ENCODE peak calls at places on chromosomes 12 and 14, in ten cellular contexts. C is ovary; V is fibroblast of lung; E is CD8-positive, alpha-beta T cell; U is mesendoderm; K is CD4-positive, CD25-positive, alpha-beta regulatory T cell; H is transverse colon; W is CD8-positive, alpha-beta memory T cell; Y is IMR-90; L is Peyer's patch. P is an unnamed sample. For H3K36me3 and H3K4me1, the result is how much of the 10 kb centered on the place peaks cover.

GRCh38 chr12:67890726-67891125 is 98.5 kb upstream of the IFNG-AS1 start:
- DNase-seq in C (no peak), V (no peak), E (no peak), U (no peak), K (no peak), H (no peak), W (no peak), Y (no peak), L (no peak), P (no peak)

GRCh38 chr12:69442894-69443293 is 27.3 kb upstream of the FRS2 start:
- DNase-seq in C (no peak), V (peak), E (no peak), U (peak), K (no peak), H (no peak), W (no peak), Y (peak), L (no peak), P (no peak)

GRCh38 chr14:55579724-55580400 is at the start of gene KTN1:
- DNase-seq in C (peak), V (peak), E (peak), U (peak), K (peak), H (peak), W (peak), Y (peak), L (peak), P (peak)

GRCh38 chr12:78120866-78121590 is 290.3 kb downstream of the NAV3 start:
- DNase-seq in C (no peak), V (peak), E (no peak), U (no peak), K (no peak), H (no peak), W (no peak), Y (peak), L (no peak), P (no peak)

GRCh38 chr14:56262530-56262929 is 144.3 kb downstream of the PELI2 start:
- DNase-seq in C (no peak), V (no peak), E (no peak), U (no peak), K (no peak), H (no peak), W (no peak), Y (no peak), L (no peak), P (no peak)

GRCh38 chr12:120771097-120771496 is 45.5 kb downstream of the ACADS start:
- DNase-seq in C (no peak), V (no peak), E (no peak), U (no peak), K (no peak), H (no peak), W (no peak), Y (no peak), L (no peak), P (no peak)

GRCh38 chr12:97404549-97404948 is 58.1 kb upstream of the RMST start:
- DNase-seq in C (no peak), V (peak), E (no peak), U (peak), K (no peak), H (no peak), W (no peak), Y (peak), L (no peak), P (no peak)

GRCh38 chr12:22443379-22444316 is 100.7 kb downstream of the C2CD5 start:
- DNase-seq in C (peak), V (peak), E (peak), U (peak), K (peak), H (peak), W (peak), Y (peak), L (peak), P (peak)

GRCh38 chr14:21097616-21098133 is 780 bp downstream of the ZNF219 start:
- DNase-seq in C (peak), V (no peak), E (no peak), U (peak), K (no peak), H (peak), W (no peak), Y (no peak), L (peak), P (peak)

GRCh38 chr12:117472983-117473382 is 111.6 kb upstream of the NOS1 start:
- DNase-seq in C (no peak), V (no peak), E (no peak), U (peak), K (no peak), H (no peak), W (no peak), Y (no peak), L (no peak), P (no peak)

GRCh38 chr12:2633825-2634200 is 161.0 kb upstream of the FKBP4 start:
- DNase-seq in C (no peak), V (no peak), E (no peak), U (no peak), K (no peak), H (peak), W (no peak), Y (no peak), L (no peak), P (no peak)

GRCh38 chr14:39376671-39377403 is 55.4 kb downstream of the FBXO33 start:
- DNase-seq in C (no peak), V (peak), E (no peak), U (peak), K (no peak), H (no peak), W (no peak), Y (peak), L (no peak), P (no peak)

GRCh38 chr14:35121026-35121886 is 534 bp downstream of the PPP2R3C start:
- DNase-seq in C (no peak), V (peak), E (no peak), U (no peak), K (no peak), H (peak), W (no peak), Y (no peak), L (peak), P (no peak)

GRCh38 chr14:21612324-21612723 is 22.4 kb downstream of the OR10G2 start:
- DNase-seq in C (no peak), V (no peak), E (no peak), U (peak), K (no peak), H (no peak), W (no peak), Y (no peak), L (no peak), P (no peak)

DNA sequence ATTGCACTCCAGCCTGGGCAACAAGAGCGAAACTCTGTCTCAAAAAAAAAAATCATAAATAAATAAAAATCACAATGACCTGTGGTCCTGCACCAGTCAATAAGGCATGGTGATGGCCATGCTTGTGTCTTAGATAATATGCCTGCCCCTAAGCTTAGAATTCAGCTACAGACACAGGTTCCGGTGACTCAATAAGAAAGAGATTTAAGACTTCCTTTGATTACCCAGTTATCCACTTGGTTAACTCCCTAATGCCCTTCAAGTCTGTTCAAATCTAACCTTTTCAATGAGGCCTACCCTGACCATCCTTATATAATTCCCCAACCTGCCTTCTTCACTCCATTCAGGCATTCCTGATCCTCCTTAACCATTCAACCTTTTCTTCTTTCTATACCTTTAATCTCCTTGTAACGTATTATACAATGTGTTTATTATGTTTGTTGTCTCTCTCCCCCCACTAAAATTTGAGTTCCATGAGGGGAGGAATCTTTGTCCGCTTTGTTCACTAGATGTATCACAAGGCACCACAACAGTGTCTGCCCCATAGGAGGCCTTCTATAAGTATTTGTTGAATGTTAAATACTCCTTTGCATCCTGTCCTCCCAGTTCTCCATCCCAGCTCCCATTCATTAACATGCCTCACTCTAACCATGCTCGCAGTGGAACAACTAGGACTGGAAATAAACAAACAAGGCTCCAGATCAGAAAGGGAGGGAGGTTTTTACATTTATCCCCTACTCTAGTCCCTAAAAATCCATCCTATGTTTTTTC is 8.9 kb downstream of the MAP4K5 start:
- DNase-seq in C (no peak), V (no peak), E (no peak), U (no peak), K (no peak), H (no peak), W (no peak), Y (no peak), L (no peak), P (no peak)
- H3K4me3 ChIP-seq in C (no peak), V (no peak), E (no peak), U (no peak), K (no peak), H (no peak), W (no peak), Y (no peak), L (no peak), P (no peak)

GRCh38 chr12:96256672-96257361 is 62.6 kb downstream of the ELK3 start:
- DNase-seq in C (no peak), V (no peak), E (no peak), U (peak), K (no peak), H (no peak), W (no peak), Y (no peak), L (no peak), P (no peak)

GRCh38 chr12:96260644-96261043 is 66.5 kb downstream of the ELK3 start:
- DNase-seq in C (no peak), V (no peak), E (no peak), U (no peak), K (no peak), H (no peak), W (no peak), Y (no peak), L (no peak), P (no peak)

GRCh38 chr12:96258451-96258933 is 64.3 kb downstream of the ELK3 start:
- DNase-seq in C (no peak), V (peak), E (no peak), U (peak), K (peak), H (no peak), W (no peak), Y (peak), L (no peak), P (peak)

GRCh38 chr12:96255077-96255476 is 60.9 kb downstream of the ELK3 start:
- DNase-seq in C (no peak), V (peak), E (no peak), U (peak), K (no peak), H (peak), W (no peak), Y (peak), L (peak), P (peak)

GRCh38 chr12:96257550-96258392 is 63.6 kb downstream of the ELK3 start:
- DNase-seq in C (no peak), V (no peak), E (no peak), U (no peak), K (no peak), H (no peak), W (no peak), Y (peak), L (no peak), P (no peak)
- H3K36me3 ChIP-seq in C (under half), V (under half), E (under half), U (under half), K (under half), H (under half), W (under half), Y (under half), L (under half), P (under half)

GRCh38 chr14:102817318-102817717 is 40.1 kb downstream of the TRAF3 start:
- DNase-seq in C (no peak), V (no peak), E (no peak), U (no peak), K (no peak), H (no peak), W (no peak), Y (no peak), L (no peak), P (no peak)
- H3K4me1 ChIP-seq in C (under half), V (under half), E (under half), U (under half), K (half or more), H (under half), W (under half), Y (under half), L (under half), P (under half)

GRCh38 chr12:30923057-30923456 is 3.5 kb upstream of the TSPAN11 start:
- DNase-seq in C (no peak), V (no peak), E (no peak), U (no peak), K (no peak), H (no peak), W (no peak), Y (no peak), L (no peak), P (no peak)

GRCh38 chr12:30925607-30926242 is 823 bp upstream of the TSPAN11 start:
- DNase-seq in C (no peak), V (no peak), E (no peak), U (peak), K (no peak), H (no peak), W (no peak), Y (no peak), L (no peak), P (no peak)

GRCh38 chr12:30928356-30929264 is 2.1 kb downstream of the TSPAN11 start:
- DNase-seq in C (no peak), V (no peak), E (no peak), U (no peak), K (no peak), H (no peak), W (no peak), Y (no peak), L (no peak), P (no peak)

GRCh38 chr12:30927210-30927576 is 645 bp downstream of the TSPAN11 start:
- DNase-seq in C (no peak), V (no peak), E (no peak), U (no peak), K (no peak), H (no peak), W (no peak), Y (no peak), L (no peak), P (peak)

DNA sequence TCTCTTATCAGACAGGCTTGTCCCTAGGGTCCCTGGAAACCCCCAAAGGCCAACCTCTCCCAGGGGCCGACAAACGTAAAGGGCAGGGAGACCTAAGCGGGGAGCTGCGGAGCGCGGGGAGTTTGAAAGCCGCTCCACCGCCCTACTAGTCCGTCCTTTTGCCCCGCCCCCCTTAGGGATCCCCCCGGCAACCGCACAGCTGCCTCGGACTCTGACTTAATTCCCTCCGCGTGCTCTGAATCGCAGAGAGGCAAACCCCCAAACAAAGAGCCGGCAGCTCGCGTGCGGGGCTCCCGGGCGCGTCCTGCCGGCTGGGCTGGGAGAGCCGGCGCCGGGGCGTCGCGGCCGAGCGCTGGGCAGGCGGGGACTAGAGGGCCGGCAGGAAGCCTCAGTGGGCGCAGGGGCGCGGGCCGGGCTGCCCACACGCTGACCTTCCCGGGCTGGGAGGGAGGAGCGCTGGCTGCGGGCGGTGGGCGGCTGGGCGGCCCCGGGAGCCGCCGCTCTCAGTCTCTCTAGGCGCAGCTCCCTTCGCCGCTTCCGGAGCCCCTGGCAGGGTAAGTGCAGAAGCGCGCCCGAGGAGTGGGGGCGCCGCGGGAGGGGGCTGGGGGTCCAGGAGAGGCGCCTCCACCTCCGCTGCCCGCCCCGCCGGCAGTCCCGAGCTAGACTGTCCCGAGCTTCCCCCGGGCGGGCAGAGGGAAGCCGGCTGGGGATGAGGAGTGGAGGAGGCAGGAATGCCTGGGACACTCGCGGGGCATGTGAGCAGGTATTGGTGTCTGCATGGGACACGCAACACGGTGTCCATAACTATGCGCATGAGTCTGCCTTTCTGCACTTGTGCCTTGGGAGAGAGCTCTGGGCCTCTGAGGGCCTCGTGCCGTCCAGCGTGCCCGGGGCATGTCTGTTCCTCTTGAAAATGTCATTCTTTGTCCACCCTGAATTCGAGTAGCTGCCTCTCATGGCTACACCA is at the start of gene TSPAN11:
- DNase-seq in C (no peak), V (peak), E (no peak), U (peak), K (no peak), H (no peak), W (no peak), Y (peak), L (no peak), P (no peak)
- H3K4me3 ChIP-seq in C (peak), V (no peak), E (no peak), U (peak), K (no peak), H (peak), W (no peak), Y (peak), L (peak), P (no peak)

GRCh38 chr12:122275459-122275858 is 9.2 kb upstream of the VPS33A start:
- DNase-seq in C (no peak), V (no peak), E (no peak), U (no peak), K (no peak), H (no peak), W (no peak), Y (no peak), L (no peak), P (no peak)

GRCh38 chr12:122282066-122282465 is 15.8 kb upstream of the VPS33A start:
- DNase-seq in C (no peak), V (peak), E (no peak), U (peak), K (no peak), H (no peak), W (no peak), Y (peak), L (no peak), P (no peak)

GRCh38 chr12:122276242-122276641 is 9.9 kb upstream of the VPS33A start:
- DNase-seq in C (no peak), V (no peak), E (no peak), U (no peak), K (no peak), H (no peak), W (no peak), Y (no peak), L (no peak), P (no peak)
- H3K36me3 ChIP-seq in C (under half), V (under half), E (under half), U (under half), K (half or more), H (under half), W (under half), Y (under half), L (under half), P (under half)

DNA sequence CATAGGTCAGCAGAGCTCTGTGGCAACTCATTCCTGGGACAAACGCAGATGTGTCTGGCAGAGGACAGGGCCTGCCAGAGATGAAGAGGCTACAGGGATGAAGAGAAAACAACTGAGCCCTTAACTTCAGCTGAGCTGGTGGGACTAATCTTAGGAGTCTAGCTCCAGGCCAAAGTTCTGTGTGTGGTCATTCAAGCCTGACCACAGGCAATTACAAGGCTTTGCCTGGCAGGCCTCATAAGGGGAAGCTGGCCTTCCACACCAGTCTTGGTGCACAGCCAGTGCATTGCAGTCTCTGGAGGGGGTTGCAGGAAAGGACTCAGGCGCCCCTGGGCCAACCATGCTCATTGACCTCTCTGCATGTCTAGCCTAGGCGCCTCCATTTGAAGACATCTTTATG is 127.6 kb upstream of the DAAM1 start:
- DNase-seq in C (no peak), V (peak), E (no peak), U (no peak), K (no peak), H (no peak), W (no peak), Y (no peak), L (no peak), P (no peak)
- H3K4me1 ChIP-seq in C (under half), V (under half), E (under half), U (under half), K (under half), H (under half), W (under half), Y (under half), L (under half), P (under half)

DNA sequence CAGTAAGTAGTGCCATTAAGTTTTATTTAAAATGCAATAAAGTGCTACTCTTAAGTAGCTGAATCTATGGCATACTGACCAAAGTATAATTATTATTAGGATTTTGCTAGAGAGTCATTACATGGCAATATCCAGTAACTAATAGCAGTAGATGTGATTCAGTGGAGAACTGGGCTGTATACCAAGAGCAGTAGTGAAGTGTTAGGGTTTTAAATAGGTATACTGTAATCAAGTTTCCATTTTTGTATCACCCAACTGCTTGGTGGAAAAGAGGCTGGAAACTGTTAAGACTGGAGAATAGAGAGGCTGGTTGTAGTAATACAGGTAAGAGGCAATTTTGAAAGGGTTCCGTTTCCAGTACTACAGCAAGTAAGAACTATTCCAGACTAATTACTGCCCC is 13.3 kb upstream of the LLPH start:
- DNase-seq in C (no peak), V (no peak), E (no peak), U (no peak), K (no peak), H (no peak), W (no peak), Y (no peak), L (no peak), P (no peak)
- H3K4me3 ChIP-seq in C (no peak), V (no peak), E (no peak), U (no peak), K (no peak), H (no peak), W (no peak), Y (no peak), L (no peak), P (no peak)

P was measured in aorta.